ENCODE peak calls at places on chromosomes 11 and 22, in eight cellular contexts. C is activated T-helper 1 cell treated with anti-CD3 and anti-CD28 coated beads, Interleukin-12 subunit alpha, Interleukin-12 subunit beta, Interleukin-2, Interleukin-4 antibody, amounts not matched to agents 30 ng/mL and 10 ng/mL and 1 ng/mL, durations not matched to agents 14 hours and 24 hours and 36 hours; X is midbrain; H is HAP-1; Q is dorsolateral prefrontal cortex; D is gastrocnemius medialis; V is A673; P is AG04449. N is an unnamed sample.

GRCh38 chr11:61294717-61295595 is at the start of gene VWCE:
- DNase-seq in P (no peak), V (peak), H (peak), X (no peak), D (no peak), Q (peak), C (peak), N (no peak)

GRCh38 chr11:18016789-18017188 is 3.9 kb upstream of the SERGEF start:
- DNase-seq in D (no peak), V (no peak), P (no peak), H (peak), Q (no peak), X (no peak), C (no peak), N (no peak)

GRCh38 chr11:14308114-14308896 is 50.7 kb downstream of the RRAS2 start:
- DNase-seq in P (no peak), H (no peak), V (peak), C (no peak), D (no peak), X (no peak), Q (no peak), N (peak)

GRCh38 chr22:46079861-46080821 is 70.2 kb upstream of the PPARA start:
- DNase-seq in H (no peak), Q (peak), P (no peak), D (peak), V (peak), C (no peak), X (peak), N (peak)

GRCh38 chr11:68093565-68093964 is 27.6 kb downstream of the CHKA start:
- DNase-seq in H (no peak), X (peak), V (no peak), C (no peak), P (no peak), D (no peak), Q (no peak), N (no peak)

GRCh38 chr11:75771646-75772410 is 3.2 kb downstream of the DGAT2 start:
- DNase-seq in D (no peak), P (no peak), V (no peak), H (no peak), Q (no peak), C (no peak), X (no peak), N (no peak)

GRCh38 chr22:37735054-37735453 is 38.2 kb downstream of the TRIOBP start:
- DNase-seq in X (peak), V (no peak), D (no peak), H (peak), Q (no peak), C (no peak), P (no peak), N (peak)

GRCh38 chr11:117883063-117883462 is 6.6 kb upstream of the FXYD6 start:
- DNase-seq in V (no peak), X (no peak), Q (no peak), H (no peak), C (no peak), P (no peak), D (no peak), N (no peak)

GRCh38 chr11:72974487-72975205 is 160.4 kb downstream of the ATG16L2 start:
- DNase-seq in D (no peak), Q (no peak), V (no peak), X (no peak), H (no peak), P (no peak), C (no peak), N (no peak)

GRCh38 chr22:45101828-45102227 is 61.9 kb upstream of the NUP50 start:
- DNase-seq in H (peak), Q (no peak), D (no peak), C (no peak), V (peak), X (peak), P (no peak), N (peak)

GRCh38 chr22:28822930-28823481 is 22.6 kb upstream of the XBP1 start:
- DNase-seq in Q (no peak), H (peak), P (no peak), C (peak), X (no peak), D (no peak), V (no peak), N (no peak)

GRCh38 chr11:57798905-57799559 is 37.4 kb downstream of the CTNND1 start:
- DNase-seq in X (no peak), H (no peak), D (no peak), Q (no peak), C (no peak), V (no peak), P (no peak), N (peak)

GRCh38 chr11:74672956-74673895 is 58.0 kb downstream of the CHRDL2 start:
- DNase-seq in P (peak), X (no peak), D (peak), C (no peak), V (peak), Q (peak), H (no peak), N (peak)

GRCh38 chr11:110338684-110339083 is 42.3 kb upstream of the RDX start:
- DNase-seq in C (no peak), Q (no peak), P (no peak), V (no peak), D (no peak), H (no peak), X (no peak), N (no peak)

GRCh38 chr11:1049911-1050580 is 13.5 kb upstream of the MUC6 start:
- DNase-seq in Q (peak), D (no peak), X (no peak), V (no peak), C (no peak), H (no peak), P (no peak), N (no peak)

GRCh38 chr22:36816635-36817428 is at the start of gene PVALB:
- DNase-seq in P (no peak), V (peak), C (no peak), Q (no peak), X (no peak), D (no peak), H (no peak), N (peak)

GRCh38 chr22:45507798-45508197 is 5.1 kb downstream of the FBLN1 start:
- DNase-seq in P (no peak), Q (no peak), V (no peak), D (no peak), C (no peak), H (no peak), X (no peak), N (no peak)